ENCODE peak calls at places on chromosomes 1 and 21, in five cellular contexts. E, K, C, P and D are unnamed samples.

GRCh38 chr1:204968946-204969345 is 74.1 kb upstream of the CNTN2 start:
- DNase-seq in E (no peak), K (no peak), C (no peak), P (no peak), D (no peak)

GRCh38 chr1:9084883-9085282 is 15.4 kb upstream of the SLC2A5 start:
- DNase-seq in E (no peak), K (no peak), C (no peak), P (no peak), D (peak; percentile 56)

GRCh38 chr1:204924013-204924759 is 53.5 kb downstream of the NFASC start:
- DNase-seq in E (no peak), K (no peak), C (peak; percentile 66), P (no peak), D (no peak)

GRCh38 chr1:3353901-3354300 is 100.6 kb upstream of the ARHGEF16 start:
- DNase-seq in E (no peak), K (no peak), C (no peak), P (no peak), D (no peak)

GRCh38 chr1:218499021-218499691 is 154.0 kb downstream of the TGFB2 start:
- DNase-seq in E (no peak), K (peak; percentile 86), C (no peak), P (no peak), D (no peak)

GRCh38 chr1:116819081-116819480 is 64.9 kb downstream of the CD2 start:
- DNase-seq in E (no peak), K (no peak), C (no peak), P (no peak), D (no peak)

GRCh38 chr1:163202833-163203451 is at the start of gene RGS5:
- DNase-seq in E (peak; percentile 13), K (no peak), C (no peak), P (no peak), D (no peak)

GRCh38 chr1:19643602-19644419 is at the start of gene NBL1:
- DNase-seq in E (peak; percentile 80), K (no peak), C (peak; percentile 69), P (no peak), D (peak; percentile 56)

GRCh38 chr1:162145280-162145965 is 75.9 kb downstream of the NOS1AP start:
- DNase-seq in E (peak; percentile 35), K (no peak), C (no peak), P (peak; percentile 75), D (no peak)

GRCh38 chr1:77282187-77282865 is 507 bp downstream of the AK5 start:
- DNase-seq in E (peak; percentile 49), K (no peak), C (peak; percentile 6), P (no peak), D (no peak)

GRCh38 chr1:42821690-42822089 is 4.5 kb upstream of the SVBP start:
- DNase-seq in E (no peak), K (no peak), C (no peak), P (no peak), D (no peak)

GRCh38 chr21:36790616-36791015 is 91.7 kb downstream of the SIM2 start:
- DNase-seq in E (no peak), K (no peak), C (no peak), P (peak; percentile 29), D (no peak)

GRCh38 chr1:59107516-59107915 is 189.4 kb upstream of the FGGY start:
- DNase-seq in E (no peak), K (no peak), C (no peak), P (no peak), D (no peak)

GRCh38 chr1:234875953-234876814 is 252.5 kb downstream of the TOMM20 start:
- DNase-seq in E (no peak), K (no peak), C (peak; percentile 94), P (no peak), D (peak; percentile 78)

GRCh38 chr1:226820935-226821718 is 49.3 kb upstream of the PSEN2 start:
- DNase-seq in E (no peak), K (peak; percentile 90), C (no peak), P (no peak), D (peak; percentile 93)

GRCh38 chr1:154453577-154454352 is 48.3 kb upstream of the TDRD10 start:
- DNase-seq in E (no peak), K (no peak), C (no peak), P (no peak), D (no peak)

GRCh38 chr1:61618755-61619154 is 106.2 kb downstream of the TM2D1 start:
- DNase-seq in E (no peak), K (no peak), C (no peak), P (no peak), D (no peak)

GRCh38 chr1:47031585-47031984 is 8.1 kb downstream of the CYP4X1 start:
- DNase-seq in E (no peak), K (no peak), C (peak; percentile 18), P (no peak), D (no peak)